ENCODE peak calls at places on chromosome 2, in five cellular contexts. L is HFFc6; V is WERI-Rb-1; Y is HT-29; F is activated CD4-positive, CD25-positive, alpha-beta regulatory T cell. G is an unnamed sample.

GRCh38 chr2:25252291-25253152 is 84.1 kb upstream of the POMC start:
- DNase-seq in Y (peak), L (no peak), F (peak), V (peak), G (peak)

GRCh38 chr2:31038385-31038784 is 99.9 kb downstream of the GALNT14 start:
- DNase-seq in F (no peak), V (peak), Y (no peak), L (no peak), G (no peak)

GRCh38 chr2:29014811-29015414 is 33.8 kb downstream of the TOGARAM2 start:
- DNase-seq in L (peak), F (no peak), Y (no peak), V (no peak), G (no peak)

GRCh38 chr2:16123421-16123820 is 183.1 kb downstream of the MYCN start:
- DNase-seq in L (no peak), V (no peak), Y (no peak), F (no peak), G (no peak)

GRCh38 chr2:10161961-10162441 is 39.5 kb downstream of the RRM2 start:
- DNase-seq in L (no peak), V (no peak), Y (no peak), F (no peak), G (no peak)

GRCh38 chr2:1937066-1937465 is 192.8 kb upstream of the PXDN start:
- DNase-seq in V (no peak), L (no peak), Y (no peak), F (no peak), G (no peak)

GRCh38 chr2:122634261-122634660 is 878.8 kb downstream of the TSN start:
- DNase-seq in F (no peak), L (peak), V (no peak), Y (no peak), G (no peak)

GRCh38 chr2:7097353-7097895 is 180.2 kb downstream of the RNF144A start:
- DNase-seq in F (peak), Y (peak), V (peak), L (peak), G (peak)

GRCh38 chr2:158047156-158047611 is 54.5 kb upstream of the UPP2 start:
- DNase-seq in V (no peak), Y (no peak), F (no peak), L (no peak), G (no peak)

GRCh38 chr2:74602553-74603281 is 45.4 kb downstream of the M1AP start:
- DNase-seq in F (no peak), L (peak), V (no peak), Y (no peak), G (no peak)

GRCh38 chr2:99806758-99807157 is 316.9 kb upstream of the REV1 start:
- DNase-seq in L (peak), F (no peak), Y (no peak), V (no peak), G (no peak)

GRCh38 chr2:168246483-168247340 is 683 bp downstream of the STK39 start:
- DNase-seq in Y (no peak), F (peak), L (peak), V (peak), G (peak)

GRCh38 chr2:39535606-39536185 is 98.6 kb upstream of the MAP4K3 start:
- DNase-seq in V (no peak), Y (no peak), F (no peak), L (no peak), G (no peak)

GRCh38 chr2:103448416-103448815 is 686.6 kb downstream of the TMEM182 start:
- DNase-seq in L (no peak), Y (peak), F (no peak), V (no peak), G (no peak)

GRCh38 chr2:22867921-22868320 is 517.1 kb upstream of the KLHL29 start:
- DNase-seq in Y (no peak), F (no peak), V (no peak), L (no peak), G (no peak)

GRCh38 chr2:120768112-120769048 is 32.7 kb downstream of the GLI2 start:
- DNase-seq in V (no peak), F (no peak), L (no peak), Y (no peak), G (peak)

GRCh38 chr2:121596221-121597080 is 52.8 kb downstream of the CLASP1 start:
- DNase-seq in V (peak), Y (peak), L (peak), F (no peak), G (no peak)

GRCh38 chr2:130837175-130837810 is 579 bp downstream of the ARHGEF4 start:
- DNase-seq in Y (no peak), F (no peak), V (no peak), L (no peak), G (no peak)

GRCh38 chr2:132955871-132956615 is 286.0 kb upstream of the LYPD1 start:
- DNase-seq in F (no peak), L (no peak), V (no peak), Y (no peak), G (no peak)

GRCh38 chr2:180753809-180754761 is 226.3 kb upstream of the UBE2E3 start:
- DNase-seq in L (peak), V (no peak), F (no peak), Y (no peak), G (no peak)

GRCh38 chr2:85804026-85804425 is 50.2 kb downstream of the ATOH8 start:
- DNase-seq in V (peak), F (no peak), L (no peak), Y (no peak), G (no peak)

GRCh38 chr2:223819891-223820290 is 17.5 kb downstream of the AP1S3 start:
- DNase-seq in L (no peak), V (no peak), F (no peak), Y (no peak), G (no peak)

GRCh38 chr2:140597836-140598235 is 1533.0 kb downstream of the LRP1B start:
- DNase-seq in L (no peak), V (no peak), Y (no peak), F (no peak), G (no peak)

GRCh38 chr2:52017836-52018235 is 985.9 kb upstream of the NRXN1 start:
- DNase-seq in V (peak), L (no peak), F (no peak), Y (no peak), G (no peak)

GRCh38 chr2:124283090-124283489 is 258.0 kb downstream of the CNTNAP5 start:
- DNase-seq in Y (peak), V (no peak), L (no peak), F (no peak), G (no peak)

GRCh38 chr2:191167766-191168165 is 17.0 kb upstream of the STAT4 start:
- DNase-seq in Y (peak), F (no peak), V (no peak), L (peak), G (no peak)

GRCh38 chr2:201357216-201357615 is at the start of gene FLACC1:
- DNase-seq in F (no peak), Y (peak), L (peak), V (no peak), G (no peak)

G was measured in posterior vena cava.